ENCODE peak calls at places on chromosomes 16 and 17, in nine cellular contexts. Q, M, Y, U, Z, H, D, G and T are unnamed samples.

GRCh38 chr16:9049241-9049640 is 42.2 kb upstream of the HAPSTR1 start:
- DNase-seq in G (peak; percentile 59), Q (no peak), Z (no peak), H (no peak), Y (no peak), M (no peak), U (peak; percentile 80), D (no peak), T (no peak)

GRCh38 chr16:50916040-50916439 is 174.2 kb downstream of the CYLD start:
- DNase-seq in Z (no peak), M (no peak), H (no peak), Q (no peak), U (no peak), G (no peak), D (no peak), Y (no peak), T (no peak)

GRCh38 chr17:8687732-8688131 is 56.9 kb downstream of the CCDC42 start:
- DNase-seq in U (no peak), G (no peak), Z (no peak), D (no peak), Q (no peak), Y (no peak), M (no peak), H (no peak), T (no peak)

GRCh38 chr16:86428729-86429472 is 81.4 kb upstream of the FOXF1 start:
- DNase-seq in H (no peak), Q (no peak), M (no peak), Y (no peak), G (peak; percentile 4), U (no peak), D (no peak), Z (peak; percentile 26), T (no peak)

GRCh38 chr17:81391268-81391963 is 3.8 kb upstream of the BAHCC1 start:
- DNase-seq in Q (peak; percentile 34), M (peak; percentile 45), H (no peak), U (no peak), D (no peak), G (no peak), Z (no peak), Y (no peak), T (no peak)

GRCh38 chr16:83692224-83692623 is 115.6 kb upstream of the HSBP1 start:
- DNase-seq in Z (no peak), G (peak; percentile 8), H (no peak), Y (no peak), U (no peak), M (no peak), D (no peak), Q (no peak), T (no peak)

GRCh38 chr16:8523932-8524331 is 66.4 kb downstream of the TMEM114 start:
- DNase-seq in Z (no peak), U (no peak), H (no peak), Y (no peak), Q (no peak), M (no peak), D (no peak), G (no peak), T (no peak)

GRCh38 chr16:28990375-28991040 is 5.7 kb downstream of the LAT start:
- DNase-seq in Z (no peak), D (no peak), G (no peak), H (peak; percentile 74), Q (no peak), U (no peak), M (no peak), Y (no peak), T (no peak)

GRCh38 chr17:40519089-40519775 is 17.8 kb upstream of the TNS4 start:
- DNase-seq in H (no peak), Z (no peak), G (no peak), U (no peak), Y (no peak), Q (peak; percentile 4), M (no peak), D (peak; percentile 10), T (no peak)

GRCh38 chr17:31595076-31595475 is 203.6 kb downstream of the RAB11FIP4 start:
- DNase-seq in G (no peak), D (no peak), M (no peak), U (no peak), H (no peak), Q (no peak), Z (no peak), Y (no peak), T (no peak)

GRCh38 chr17:19345067-19345460 is 17.5 kb downstream of the B9D1 start:
- DNase-seq in Y (no peak), G (no peak), U (no peak), Z (no peak), D (peak; percentile 17), M (no peak), H (no peak), Q (no peak), T (no peak)

GRCh38 chr16:17339764-17340541 is 130.8 kb downstream of the XYLT1 start:
- DNase-seq in G (no peak), M (no peak), Y (no peak), H (no peak), Q (peak; percentile 40), U (no peak), Z (no peak), D (no peak), T (no peak)

GRCh38 chr16:83159049-83159448 is 532.3 kb downstream of the CDH13 start:
- DNase-seq in Q (no peak), Y (no peak), H (no peak), D (no peak), Z (no peak), U (no peak), M (no peak), G (no peak), T (no peak)

GRCh38 chr16:70658921-70659320 is 12.6 kb downstream of the IL34 start:
- DNase-seq in G (no peak), D (no peak), U (no peak), H (no peak), Q (no peak), M (no peak), Z (no peak), Y (no peak), T (no peak)

GRCh38 chr16:67305216-67306071 is 21.1 kb downstream of the KCTD19 start:
- DNase-seq in Z (no peak), H (no peak), G (no peak), Y (no peak), M (no peak), D (no peak), Q (no peak), U (no peak), T (no peak)

GRCh38 chr17:50219939-50220465 is 18.6 kb upstream of the COL1A1 start:
- DNase-seq in Q (no peak), U (no peak), Y (no peak), G (peak; percentile 90), M (no peak), Z (no peak), H (no peak), D (no peak), T (no peak)

GRCh38 chr16:88967800-88968588 is 9.0 kb downstream of the CBFA2T3 start:
- DNase-seq in G (no peak), Q (no peak), Z (no peak), M (peak; percentile 14), H (peak; percentile 38), U (no peak), D (no peak), Y (no peak), T (peak; percentile 44)

GRCh38 chr16:2447920-2448583 is 11.9 kb upstream of the TEDC2 start:
- DNase-seq in M (no peak), U (no peak), H (no peak), Z (no peak), Y (no peak), G (peak; percentile 35), Q (no peak), D (no peak), T (no peak)

GRCh38 chr17:21551081-21551881 is 141.0 kb upstream of the KCNJ18 start:
- DNase-seq in U (peak; percentile 69), M (peak; percentile 81), Y (peak; percentile 26), Z (peak; percentile 84), G (peak; percentile 92), Q (peak; percentile 72), D (peak; percentile 83), H (peak; percentile 76), T (peak; percentile 69)

GRCh38 chr17:39123627-39124026 is 27.8 kb downstream of the PLXDC1 start:
- DNase-seq in U (no peak), H (no peak), Z (no peak), Y (no peak), M (no peak), G (no peak), Q (peak; percentile 35), D (no peak), T (no peak)

GRCh38 chr17:58568050-58568830 is 53.8 kb upstream of the MTMR4 start:
- DNase-seq in G (no peak), Q (no peak), M (no peak), Y (no peak), D (no peak), U (no peak), Z (no peak), H (no peak), T (no peak)

GRCh38 chr17:60141111-60142018 is 8.4 kb upstream of the CA4 start:
- DNase-seq in H (no peak), Q (no peak), D (no peak), Y (no peak), G (peak; percentile 46), Z (no peak), U (no peak), M (no peak), T (no peak)

GRCh38 chr16:60792437-60792836 is 1243.8 kb downstream of the CDH8 start:
- DNase-seq in H (no peak), Z (no peak), D (no peak), U (no peak), M (no peak), Y (no peak), Q (no peak), G (no peak), T (no peak)
- H3K9me3 ChIP-seq in H (no peaks in the 10 kb centered on the region), Z (no peaks in the 10 kb centered on the region), D (no peaks in the 10 kb centered on the region), U (peaks cover 4% of the 10 kb centered on the region), M (no peaks in the 10 kb centered on the region), Y (no peaks in the 10 kb centered on the region), Q (no peaks in the 10 kb centered on the region), G (no peaks in the 10 kb centered on the region), T (no peaks in the 10 kb centered on the region)

GRCh38 chr17:48903401-48903800 is 4.8 kb upstream of the UBE2Z start:
- DNase-seq in Z (no peak), U (no peak), H (no peak), Q (no peak), M (no peak), D (no peak), Y (no peak), G (no peak), T (no peak)
- H3K9me3 ChIP-seq in Z (no peaks in the 10 kb centered on the region), U (no peaks in the 10 kb centered on the region), H (no peaks in the 10 kb centered on the region), Q (no peaks in the 10 kb centered on the region), M (no peaks in the 10 kb centered on the region), D (no peaks in the 10 kb centered on the region), Y (no peaks in the 10 kb centered on the region), G (no peaks in the 10 kb centered on the region), T (no peaks in the 10 kb centered on the region)

GRCh38 chr16:35134471-35134870 is 1675.1 kb downstream of the TP53TG3F start:
- DNase-seq in M (no peak), Q (no peak), Y (no peak), G (no peak), U (no peak), Z (no peak), D (no peak), H (no peak), T (no peak)
- H3K9me3 ChIP-seq in M (no peaks in the 10 kb centered on the region), Q (no peaks in the 10 kb centered on the region), Y (no peaks in the 10 kb centered on the region), G (peaks cover 6% of the 10 kb centered on the region), U (peaks cover 14% of the 10 kb centered on the region), Z (no peaks in the 10 kb centered on the region), D (no peaks in the 10 kb centered on the region), H (no peaks in the 10 kb centered on the region), T (no peaks in the 10 kb centered on the region)

DNA sequence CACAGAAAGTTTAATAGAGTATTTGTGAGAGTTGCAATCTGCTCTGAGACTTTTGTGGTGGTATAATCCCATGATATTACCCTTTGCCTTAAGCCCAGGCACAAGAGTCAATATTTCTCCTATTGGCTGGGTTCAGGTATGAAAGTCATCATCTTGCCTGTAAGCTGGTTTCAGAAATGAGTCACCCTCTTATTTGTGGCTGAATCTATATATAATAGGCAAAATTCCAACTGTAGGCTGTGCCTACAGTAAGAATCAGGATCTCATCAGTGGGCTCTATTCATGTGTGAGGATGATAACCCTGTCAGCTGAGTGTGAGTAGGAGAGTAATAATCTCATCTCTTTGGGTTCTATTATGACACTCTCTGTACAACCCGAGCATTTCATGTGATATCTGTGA is 2103.1 kb downstream of the TP53TG3F start:
- DNase-seq in Z (no peak), H (no peak), D (no peak), M (no peak), Q (no peak), Y (no peak), G (no peak), U (no peak), T (no peak)
- H3K9me3 ChIP-seq in Z (no peaks in the 10 kb centered on the region), H (peaks cover 3% of the 10 kb centered on the region), D (no peaks in the 10 kb centered on the region), M (no peaks in the 10 kb centered on the region), Q (no peaks in the 10 kb centered on the region), Y (no peaks in the 10 kb centered on the region), G (no peaks in the 10 kb centered on the region), U (peaks cover 27% of the 10 kb centered on the region), T (peaks cover 25% of the 10 kb centered on the region)